ENCODE peak calls at places on chromosomes 16 and 17, in four cellular contexts. B is NCI-H510A, F is stromal cell of bone marrow, N is nucleus accumbens. O is an unnamed sample.

GRCh38 chr16:23375643-23376042 is 73.5 kb downstream of the SCNN1B start:
- DNase-seq in N (no peak), F (no peak), B (no peak), O (no peak)

GRCh38 chr17:3573246-3574100 is 15.9 kb upstream of the TRPV3 start:
- DNase-seq in B (no peak), F (no peak), N (no peak), O (no peak)

GRCh38 chr16:48491517-48491916 is 106.3 kb upstream of the SIAH1 start:
- DNase-seq in B (no peak), N (no peak), F (peak), O (no peak)

GRCh38 chr17:65064452-65065019 is 8.0 kb upstream of the GNA13 start:
- DNase-seq in B (peak), N (no peak), F (peak), O (no peak)

GRCh38 chr17:72609501-72609900 is 483.0 kb downstream of the SLC39A11 start:
- DNase-seq in F (no peak), B (no peak), N (no peak), O (no peak)

GRCh38 chr16:8374586-8374985 is 215.7 kb downstream of the TMEM114 start:
- DNase-seq in B (no peak), F (no peak), N (no peak), O (no peak)

GRCh38 chr17:80339118-80339517 is 75.8 kb upstream of the ENDOV start:
- DNase-seq in B (no peak), N (no peak), F (no peak), O (no peak)

GRCh38 chr16:85902366-85903155 is 3.6 kb downstream of the IRF8 start:
- DNase-seq in N (no peak), B (no peak), F (no peak), O (no peak)

GRCh38 chr16:1612320-1613111 is at the start of gene CRAMP1:
- DNase-seq in N (no peak), F (no peak), B (no peak), O (no peak)

GRCh38 chr17:21214777-21215541 is 998 bp upstream of the TMEM11 start:
- DNase-seq in B (no peak), N (no peak), F (no peak), O (no peak)

GRCh38 chr17:68229619-68230018 is 18.2 kb upstream of the AMZ2 start:
- DNase-seq in B (no peak), N (no peak), F (no peak), O (no peak)

GRCh38 chr16:27040671-27041070 is 26.1 kb upstream of the C16orf82 start:
- DNase-seq in N (no peak), F (no peak), B (no peak), O (no peak)

GRCh38 chr17:40779181-40779909 is 3.0 kb downstream of the KRT27 start:
- DNase-seq in N (no peak), F (no peak), B (peak), O (no peak)

GRCh38 chr17:28612936-28613872 is 781 bp downstream of the RSKR start:
- DNase-seq in N (no peak), B (no peak), F (peak), O (no peak)

GRCh38 chr17:39632153-39632941 is 4.6 kb upstream of the STARD3 start:
- DNase-seq in F (no peak), B (peak), N (peak), O (peak)

GRCh38 chr16:4319454-4319853 is 3.6 kb downstream of the GLIS2 start:
- DNase-seq in F (no peak), N (no peak), B (no peak), O (no peak)

GRCh38 chr17:16512011-16512410 is 20.0 kb upstream of the LRRC75A start:
- DNase-seq in N (no peak), F (no peak), B (peak), O (no peak)

GRCh38 chr16:59021751-59022150 is 287.6 kb upstream of the GOT2 start:
- DNase-seq in B (no peak), N (no peak), F (no peak), O (no peak)

GRCh38 chr17:75270966-75271232 is at the start of gene MIF4GD:
- DNase-seq in B (no peak), N (no peak), F (no peak), O (no peak)

GRCh38 chr17:29949708-29950107 is 8.3 kb downstream of the EFCAB5 start:
- DNase-seq in N (no peak), B (peak), F (no peak), O (no peak)

GRCh38 chr17:19242323-19242722 is 5.2 kb downstream of the EPN2 start:
- DNase-seq in F (no peak), N (no peak), B (no peak), O (no peak)

GRCh38 chr16:3259829-3260228 is 3.4 kb upstream of the MEFV start:
- DNase-seq in N (no peak), B (no peak), F (no peak), O (no peak)

GRCh38 chr17:48954300-48954755 is 9.7 kb upstream of the SNF8 start:
- DNase-seq in B (peak), N (no peak), F (no peak), O (no peak)

GRCh38 chr16:1071009-1071408 is 1.5 kb upstream of the SSTR5 start:
- DNase-seq in B (no peak), N (no peak), F (no peak), O (no peak)

GRCh38 chr17:77216435-77216980 is 75.7 kb downstream of the SEC14L1 start:
- DNase-seq in N (no peak), B (no peak), F (no peak), O (no peak)

GRCh38 chr17:32267690-32268205 is 2.1 kb downstream of the RHBDL3 start:
- DNase-seq in F (no peak), B (no peak), N (no peak), O (no peak)

GRCh38 chr17:37087683-37088082 is 138.9 kb downstream of the AATF start:
- DNase-seq in F (no peak), N (no peak), B (no peak), O (no peak)

GRCh38 chr16:72935896-72936295 is 112.0 kb downstream of the ZFHX3 start:
- DNase-seq in N (no peak), F (no peak), B (no peak), O (no peak)

GRCh38 chr17:80346498-80347275 is 68.3 kb upstream of the ENDOV start:
- DNase-seq in F (no peak), N (no peak), B (no peak), O (no peak)

GRCh38 chr17:18004345-18004744 is 31.7 kb downstream of the DRC3 start:
- DNase-seq in B (peak), N (no peak), F (no peak), O (no peak)

GRCh38 chr17:34637548-34638525 is 58.5 kb downstream of the TMEM132E start:
- DNase-seq in B (no peak), F (peak), N (no peak), O (no peak)

GRCh38 chr16:67750466-67750865 is 31.4 kb upstream of the GFOD2 start:
- DNase-seq in N (no peak), B (no peak), F (no peak), O (no peak)